ENCODE peak calls at places on chromosomes 7 and 10, in four cellular contexts. One of them, this sample, is unnamed.

GRCh38 chr10:30784896-30785605 is 155.5 kb upstream of the LYZL2 start:
- DNase-seq in CD4-positive, alpha-beta T cell: no peak
- DNase-seq in EH: peak
- DNase-seq in endothelial cell of umbilical vein: peak
- DNase-seq in this sample: no peak

GRCh38 chr10:43292745-43293676 is 26.1 kb upstream of the RASGEF1A start:
- DNase-seq in CD4-positive, alpha-beta T cell: peak
- DNase-seq in EH: peak
- DNase-seq in endothelial cell of umbilical vein: peak
- DNase-seq in this sample: peak

GRCh38 chr7:148286150-148286549 is 304.4 kb upstream of the C7orf33 start:
- DNase-seq in CD4-positive, alpha-beta T cell: no peak
- DNase-seq in EH: no peak
- DNase-seq in endothelial cell of umbilical vein: no peak
- DNase-seq in this sample: no peak

GRCh38 chr7:13198741-13199140 is 511.3 kb downstream of the ARL4A start:
- DNase-seq in CD4-positive, alpha-beta T cell: no peak
- DNase-seq in EH: peak
- DNase-seq in endothelial cell of umbilical vein: no peak
- DNase-seq in this sample: no peak

GRCh38 chr7:77308792-77309191 is 107.4 kb downstream of the GSAP start:
- DNase-seq in CD4-positive, alpha-beta T cell: no peak
- DNase-seq in EH: no peak
- DNase-seq in endothelial cell of umbilical vein: no peak
- DNase-seq in this sample: no peak

GRCh38 chr10:22583683-22584082 is 130.7 kb downstream of the PIP4K2A start:
- DNase-seq in CD4-positive, alpha-beta T cell: no peak
- DNase-seq in EH: no peak
- DNase-seq in endothelial cell of umbilical vein: no peak
- DNase-seq in this sample: no peak

GRCh38 chr10:116278832-116279231 is 5.8 kb upstream of the GFRA1 start:
- DNase-seq in CD4-positive, alpha-beta T cell: no peak
- DNase-seq in EH: peak
- DNase-seq in endothelial cell of umbilical vein: no peak
- DNase-seq in this sample: no peak

GRCh38 chr7:116630357-116630756 is 41.6 kb upstream of the MET start:
- DNase-seq in CD4-positive, alpha-beta T cell: no peak
- DNase-seq in EH: no peak
- DNase-seq in endothelial cell of umbilical vein: no peak
- DNase-seq in this sample: no peak

GRCh38 chr7:12212051-12212485 is 974 bp downstream of the TMEM106B start:
- DNase-seq in CD4-positive, alpha-beta T cell: no peak
- DNase-seq in EH: peak
- DNase-seq in endothelial cell of umbilical vein: no peak
- DNase-seq in this sample: no peak

GRCh38 chr7:19670806-19671205 is 38.0 kb downstream of the POLR1F start:
- DNase-seq in CD4-positive, alpha-beta T cell: no peak
- DNase-seq in EH: no peak
- DNase-seq in endothelial cell of umbilical vein: no peak
- DNase-seq in this sample: no peak

This sample was measured in CD8-positive, alpha-beta memory T cell.